ENCODE peak calls at places on chromosome 22, in five cellular contexts. X, G, D, I and L are unnamed samples.
A peak's percentile ranks its signal among the peaks of the same experiment; 100 is the strongest.

GRCh38 chr22:25536578-25536977 is 27.9 kb upstream of the GRK3 start:
- DNase-seq in I (no peak), D (no peak), G (no peak), X (no peak), L (no peak)

GRCh38 chr22:49333206-49333605 is 494.5 kb downstream of the BRD1 start:
- DNase-seq in D (no peak), G (no peak), X (no peak), I (no peak), L (peak; percentile 60)

GRCh38 chr22:48874956-48875355 is 952.7 kb downstream of the BRD1 start:
- DNase-seq in X (no peak), I (peak; percentile 22), D (no peak), G (no peak), L (no peak)

GRCh38 chr22:19891350-19892248 is 36.9 kb upstream of the GNB1L start:
- DNase-seq in G (no peak), I (peak; percentile 89), X (peak; percentile 71), D (peak; percentile 90), L (no peak)

GRCh38 chr22:38751422-38752346 is 4.1 kb downstream of the SUN2 start:
- DNase-seq in D (peak; percentile 81), I (peak; percentile 95), X (no peak), G (no peak), L (no peak)

GRCh38 chr22:49298834-49299750 is 528.6 kb downstream of the BRD1 start:
- DNase-seq in X (no peak), I (peak; percentile 47), D (no peak), G (no peak), L (no peak)

GRCh38 chr22:20295262-20296064 is 24.4 kb downstream of the DGCR6L start:
- DNase-seq in G (no peak), D (no peak), X (no peak), I (no peak), L (no peak)

GRCh38 chr22:30062256-30062655 is 18.0 kb upstream of the HORMAD2 start:
- DNase-seq in D (no peak), G (no peak), I (no peak), X (no peak), L (no peak)

GRCh38 chr22:29144786-29145160 is 60.9 kb upstream of the EMID1 start:
- DNase-seq in I (no peak), G (no peak), X (no peak), D (no peak), L (peak; percentile 86)

GRCh38 chr22:42793848-42794405 is 63.1 kb downstream of the ARFGAP3 start:
- DNase-seq in I (peak; percentile 74), D (no peak), G (no peak), X (no peak), L (no peak)

GRCh38 chr22:40128989-40129388 is 48.7 kb upstream of the TNRC6B start:
- DNase-seq in I (no peak), D (peak; percentile 36), G (no peak), X (no peak), L (no peak)

GRCh38 chr22:43198126-43198525 is 11.2 kb upstream of the TTLL12 start:
- DNase-seq in D (no peak), I (no peak), X (no peak), G (no peak), L (no peak)

DNA sequence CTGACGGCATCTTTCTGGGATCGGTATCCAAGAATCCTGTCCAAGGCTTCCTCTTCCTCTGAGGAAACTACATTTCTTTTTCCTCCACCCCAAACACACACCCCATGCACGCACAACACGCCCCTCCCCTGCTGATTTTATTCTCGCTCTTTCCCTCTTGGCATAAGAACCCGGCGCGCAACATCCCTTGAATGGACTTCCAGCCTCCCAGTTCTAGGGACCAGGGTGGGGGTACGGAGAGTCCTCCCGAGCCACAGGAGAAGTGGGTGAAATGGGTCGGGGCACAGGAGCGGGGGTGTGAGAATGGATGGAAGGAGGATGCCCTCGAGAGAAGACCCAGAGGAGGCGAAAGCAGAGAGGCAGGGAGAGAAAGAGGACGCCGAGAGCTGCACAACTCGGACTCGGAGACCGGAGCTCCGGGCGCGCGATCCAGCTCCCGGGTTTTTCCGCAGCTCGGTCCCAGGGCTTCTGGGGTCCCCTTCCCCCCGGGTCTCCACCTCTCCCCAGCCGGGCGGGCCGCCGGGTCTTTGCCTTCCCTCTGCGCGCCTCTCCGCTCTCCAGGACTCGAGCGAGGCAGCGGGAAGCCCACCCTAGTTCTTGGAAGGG is 1.4 kb upstream of the LARGE1 start:
- DNase-seq in X (peak; percentile 29), G (no peak), I (peak; percentile 83), D (peak; percentile 53), L (peak; percentile 92)
- TF ChIP-seq POLR2A in X (no peak), G (no peak), I (no peak), D (no peak), L (no peak)

GRCh38 chr22:41531736-41532477 is 12.4 kb downstream of the POLR3H start:
- DNase-seq in I (no peak), D (no peak), G (no peak), X (no peak), L (no peak)
- TF ChIP-seq POLR2AphosphoS5 in I (no peak), D (no peak), G (no peak), X (no peak), L (no peak)

GRCh38 chr22:50710886-50711285 is 27.1 kb upstream of the ACR start:
- DNase-seq in X (no peak), I (peak; percentile 47), D (no peak), G (no peak), L (no peak)
- TF ChIP-seq POLR2A in X (no peak), I (no peak), D (no peak), G (no peak), L (no peak)

DNA sequence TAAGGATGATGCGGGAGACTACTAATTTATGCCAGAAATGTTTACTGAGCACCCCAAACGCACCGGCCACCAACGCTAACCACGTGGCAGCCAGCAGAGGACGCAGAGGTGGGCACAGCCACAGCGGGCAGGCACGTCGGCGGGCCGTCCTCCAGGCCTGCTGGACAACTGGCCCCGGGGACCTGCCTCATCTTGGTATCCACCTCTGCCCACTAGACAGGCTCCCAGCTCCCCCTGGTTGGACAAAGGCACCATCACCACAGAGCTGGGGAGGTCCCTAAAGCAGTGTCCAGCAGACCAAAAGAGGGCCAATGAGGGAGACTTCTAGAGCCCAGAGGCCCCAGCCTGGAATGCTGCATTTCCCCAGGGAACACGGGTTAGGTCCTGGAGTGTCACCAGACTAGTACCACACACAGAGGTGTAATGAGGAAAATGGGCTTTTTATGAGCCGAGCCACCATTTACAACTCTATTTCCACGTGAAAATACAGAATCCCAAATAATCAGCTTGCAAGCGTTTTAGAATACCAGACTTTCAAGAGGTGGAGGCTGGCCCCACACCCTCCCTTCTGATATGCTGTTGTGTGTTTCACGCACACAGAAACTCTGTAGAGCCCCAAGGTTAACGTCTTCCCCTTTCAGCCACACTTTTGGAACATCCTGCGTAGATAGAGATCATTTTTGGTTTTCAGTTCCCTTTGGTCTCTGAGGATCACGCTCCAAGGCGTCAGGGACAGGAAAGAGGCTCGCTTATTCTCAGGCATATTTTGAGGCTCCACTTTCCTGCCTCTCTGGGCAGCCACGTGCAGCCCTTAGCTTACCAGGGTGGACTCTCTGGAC is 23.7 kb upstream of the BID start:
- DNase-seq in X (no peak), D (peak; percentile 64), I (no peak), G (no peak), L (no peak)
- TF ChIP-seq POLR2AphosphoS5 in X (no peak), D (peak; percentile 87), I (peak; percentile 75), G (no peak), L (no peak)

GRCh38 chr22:23779083-23779482 is 6.4 kb downstream of the MMP11 start:
- DNase-seq in I (no peak), G (no peak), X (no peak), D (no peak), L (no peak)
- TF ChIP-seq POLR2A in I (no peak), G (no peak), X (no peak), D (no peak), L (no peak)

GRCh38 chr22:36636916-36637315 is 66.6 kb downstream of the CACNG2 start:
- DNase-seq in I (no peak), G (no peak), X (no peak), D (no peak), L (no peak)

GRCh38 chr22:36644333-36644757 is 59.2 kb downstream of the CACNG2 start:
- DNase-seq in X (peak; percentile 51), D (no peak), I (no peak), G (peak; percentile 45), L (no peak)

GRCh38 chr22:36643033-36643432 is 60.5 kb downstream of the CACNG2 start:
- DNase-seq in I (no peak), G (no peak), D (no peak), X (no peak), L (no peak)

GRCh38 chr22:36641902-36642640 is 61.5 kb downstream of the CACNG2 start:
- DNase-seq in I (no peak), G (no peak), D (no peak), X (no peak), L (no peak)

GRCh38 chr22:36640106-36640672 is 63.4 kb downstream of the CACNG2 start:
- DNase-seq in G (no peak), X (no peak), D (no peak), I (no peak), L (no peak)
- TF ChIP-seq POLR2AphosphoS5 in G (no peak), X (no peak), D (no peak), I (no peak), L (no peak)

GRCh38 chr22:36413022-36413770 is 25.4 kb upstream of the MYH9 start:
- DNase-seq in X (peak; percentile 53), I (no peak), G (no peak), D (no peak), L (no peak)

GRCh38 chr22:36409067-36409466 is 21.3 kb upstream of the MYH9 start:
- DNase-seq in I (no peak), G (no peak), D (no peak), X (no peak), L (no peak)

GRCh38 chr22:36406721-36407120 is 19.0 kb upstream of the MYH9 start:
- DNase-seq in I (no peak), X (no peak), G (no peak), D (no peak), L (no peak)

GRCh38 chr22:36411589-36412258 is 24.0 kb upstream of the MYH9 start:
- DNase-seq in I (no peak), G (no peak), X (peak; percentile 80), D (no peak), L (no peak)

DNA sequence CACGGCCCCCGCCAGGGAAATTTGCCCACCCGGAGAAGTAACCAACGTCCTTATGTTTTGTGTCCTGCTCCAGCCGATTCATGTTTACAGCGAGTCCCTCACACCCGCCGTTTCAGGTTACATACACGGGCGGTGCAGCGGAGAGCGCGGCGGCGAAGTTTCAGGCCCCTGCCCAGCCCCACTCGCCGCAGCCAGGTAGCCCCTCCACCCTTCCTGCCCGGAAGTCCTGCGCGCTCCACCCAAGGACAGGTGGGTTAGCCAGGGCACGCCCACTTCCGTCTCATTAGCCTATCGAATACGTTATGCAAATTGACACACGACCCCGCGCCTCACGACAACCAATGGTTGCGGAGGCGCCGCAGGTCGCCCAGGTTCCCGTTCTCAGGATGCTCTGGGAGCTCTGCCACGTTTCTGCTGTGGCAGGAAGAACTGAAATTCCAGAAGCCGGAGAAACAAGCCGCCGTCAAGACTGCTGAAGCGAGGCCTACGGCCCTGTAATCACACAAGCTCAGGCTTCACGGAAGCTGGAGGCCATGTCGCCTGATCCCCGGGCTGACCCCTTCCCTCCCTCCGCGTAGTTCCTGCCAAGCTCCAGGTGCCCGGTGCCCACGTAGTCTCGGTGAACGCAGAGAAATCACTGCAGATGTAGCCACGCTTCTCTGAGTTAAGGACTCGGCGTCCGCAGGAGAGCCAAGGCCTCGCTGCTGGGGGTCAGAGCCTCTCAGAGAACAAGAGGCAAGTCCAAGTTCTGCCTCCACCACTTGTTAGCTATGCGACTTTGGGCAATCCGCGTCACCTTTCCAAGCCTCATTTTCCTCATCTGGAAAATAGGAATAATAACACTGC is 22.4 kb upstream of the MYH9 start:
- DNase-seq in I (peak; percentile 92), D (peak; percentile 68), G (peak; percentile 96), X (peak; percentile 97), L (no peak)
- TF ChIP-seq POLR2A in I (no peak), D (no peak), G (peak; percentile 72), X (peak; percentile 83), L (no peak)

GRCh38 chr22:26547837-26548236 is 35.6 kb upstream of the TFIP11 start:
- DNase-seq in X (no peak), D (no peak), G (no peak), I (no peak), L (no peak)
- TF ChIP-seq POLR2AphosphoS5 in X (no peak), D (no peak), G (no peak), I (no peak), L (no peak)